ENCODE peak calls at places on chromosomes 11 and 22, in nine cellular contexts. P is GM12865, X is foreskin fibroblast, S is LNCaP clone FGC, H is mammary epithelial cell, Z is A549, M is RWPE2, U is body of pancreas, K is dorsolateral prefrontal cortex. Q is an unnamed sample.

GRCh38 chr11:32259641-32260081 is 168.8 kb downstream of the RCN1 start:
- DNase-seq in S (no peak), X (no peak), Z (peak), M (no peak), P (peak), U (peak), H (peak), K (no peak), Q (peak)

GRCh38 chr11:61787928-61788491 is 4.4 kb downstream of the TMEM258 start:
- DNase-seq in P (peak), U (peak), H (peak), S (no peak), Z (peak), K (no peak), M (no peak), X (peak), Q (peak)

GRCh38 chr11:57179701-57180100 is 2.1 kb upstream of the LRRC55 start:
- DNase-seq in X (no peak), Z (no peak), H (no peak), M (no peak), K (no peak), S (no peak), P (no peak), U (no peak), Q (no peak)

GRCh38 chr22:21972293-21972779 is 10.3 kb downstream of the TOP3B start:
- DNase-seq in S (no peak), P (peak), Z (peak), X (peak), K (no peak), U (no peak), H (no peak), M (no peak), Q (peak)

GRCh38 chr11:122230387-122230760 is 114.4 kb upstream of the BLID start:
- DNase-seq in K (no peak), U (no peak), Z (no peak), M (no peak), H (no peak), S (no peak), P (no peak), X (peak), Q (no peak)

GRCh38 chr11:503179-503981 is 3.7 kb downstream of the RNH1 start:
- DNase-seq in P (peak), Z (no peak), M (no peak), X (peak), S (no peak), U (peak), H (no peak), K (peak), Q (no peak)

GRCh38 chr11:94563176-94563847 is 3.9 kb upstream of the PIWIL4 start:
- DNase-seq in M (no peak), P (no peak), U (no peak), H (peak), S (no peak), Z (no peak), K (no peak), X (peak), Q (peak)

GRCh38 chr22:24592144-24592845 is 578 bp downstream of the LRRC75B start:
- DNase-seq in U (no peak), S (no peak), K (no peak), M (no peak), X (peak), H (no peak), P (peak), Z (peak), Q (no peak)

GRCh38 chr11:69831985-69832384 is 12.8 kb upstream of the FGF3 start:
- DNase-seq in M (no peak), Z (no peak), P (no peak), S (no peak), X (no peak), K (no peak), H (no peak), U (no peak), Q (no peak)

GRCh38 chr11:74321487-74322188 is 10.2 kb upstream of the P4HA3 start:
- DNase-seq in U (peak), K (no peak), X (peak), S (no peak), Z (peak), H (peak), M (no peak), P (peak), Q (peak)

GRCh38 chr11:104127828-104128227 is 36.1 kb downstream of the PDGFD start:
- DNase-seq in M (no peak), S (no peak), P (no peak), U (no peak), X (peak), H (peak), K (no peak), Z (no peak), Q (peak)

GRCh38 chr11:8292351-8292750 is 28.7 kb upstream of the LMO1 start:
- DNase-seq in P (no peak), H (no peak), Z (no peak), X (no peak), U (no peak), K (no peak), M (no peak), S (no peak), Q (no peak)

GRCh38 chr11:129949976-129950318 is 52.7 kb downstream of the PRDM10 start:
- DNase-seq in H (no peak), P (no peak), K (no peak), X (no peak), S (no peak), U (no peak), M (no peak), Z (no peak), Q (no peak)

GRCh38 chr22:29263791-29264216 is 4.0 kb downstream of the RHBDD3 start:
- DNase-seq in M (no peak), Z (no peak), K (no peak), P (no peak), H (no peak), U (peak), X (no peak), S (no peak), Q (no peak)

GRCh38 chr11:830295-831131 is 2.2 kb upstream of the CD151 start:
- DNase-seq in M (peak), Z (no peak), X (peak), U (no peak), S (no peak), H (peak), P (peak), K (no peak), Q (peak)

GRCh38 chr11:73852049-73852448 is 24.6 kb downstream of the COA4 start:
- DNase-seq in P (no peak), U (no peak), S (no peak), M (no peak), K (no peak), X (no peak), Z (no peak), H (no peak), Q (no peak)

GRCh38 chr11:18329196-18329870 is 7.0 kb downstream of the GTF2H1 start:
- DNase-seq in P (peak), K (no peak), Z (peak), H (peak), X (no peak), S (no peak), M (no peak), U (no peak), Q (peak)

GRCh38 chr11:18771266-18772035 is 20.1 kb downstream of the PTPN5 start:
- DNase-seq in U (no peak), S (no peak), H (peak), M (no peak), K (no peak), X (peak), P (no peak), Z (no peak), Q (peak)

GRCh38 chr11:119493712-119494111 is 70.7 kb upstream of the THY1 start:
- DNase-seq in S (peak), X (peak), H (peak), P (peak), U (peak), K (no peak), Z (no peak), M (no peak), Q (peak)

GRCh38 chr22:18119409-18120110 is 9.0 kb downstream of the TUBA8 start:
- DNase-seq in K (no peak), S (no peak), Z (no peak), P (no peak), X (no peak), M (no peak), U (no peak), H (no peak), Q (no peak)

GRCh38 chr22:18120941-18121340 is 10.3 kb downstream of the TUBA8 start:
- DNase-seq in X (no peak), K (no peak), U (no peak), Z (no peak), S (no peak), H (no peak), P (no peak), M (no peak), Q (no peak)

GRCh38 chr22:18118345-18118915 is 7.8 kb downstream of the TUBA8 start:
- DNase-seq in Z (no peak), M (no peak), U (no peak), H (no peak), X (no peak), K (no peak), P (no peak), S (no peak), Q (no peak)

GRCh38 chr22:18122254-18122554 is 11.6 kb downstream of the TUBA8 start:
- DNase-seq in H (no peak), K (no peak), P (no peak), X (no peak), M (no peak), Z (no peak), U (no peak), S (no peak), Q (no peak)

GRCh38 chr22:18121436-18122253 is 11.0 kb downstream of the TUBA8 start:
- DNase-seq in M (no peak), Z (no peak), X (no peak), P (no peak), K (no peak), U (no peak), S (no peak), H (no peak), Q (no peak)
- TF ChIP-seq CTCF in M (no peak), Z (no peak), X (no peak), P (no peak), K (no peak), U (no peak), S (no peak), H (no peak), Q (no peak)

DNA sequence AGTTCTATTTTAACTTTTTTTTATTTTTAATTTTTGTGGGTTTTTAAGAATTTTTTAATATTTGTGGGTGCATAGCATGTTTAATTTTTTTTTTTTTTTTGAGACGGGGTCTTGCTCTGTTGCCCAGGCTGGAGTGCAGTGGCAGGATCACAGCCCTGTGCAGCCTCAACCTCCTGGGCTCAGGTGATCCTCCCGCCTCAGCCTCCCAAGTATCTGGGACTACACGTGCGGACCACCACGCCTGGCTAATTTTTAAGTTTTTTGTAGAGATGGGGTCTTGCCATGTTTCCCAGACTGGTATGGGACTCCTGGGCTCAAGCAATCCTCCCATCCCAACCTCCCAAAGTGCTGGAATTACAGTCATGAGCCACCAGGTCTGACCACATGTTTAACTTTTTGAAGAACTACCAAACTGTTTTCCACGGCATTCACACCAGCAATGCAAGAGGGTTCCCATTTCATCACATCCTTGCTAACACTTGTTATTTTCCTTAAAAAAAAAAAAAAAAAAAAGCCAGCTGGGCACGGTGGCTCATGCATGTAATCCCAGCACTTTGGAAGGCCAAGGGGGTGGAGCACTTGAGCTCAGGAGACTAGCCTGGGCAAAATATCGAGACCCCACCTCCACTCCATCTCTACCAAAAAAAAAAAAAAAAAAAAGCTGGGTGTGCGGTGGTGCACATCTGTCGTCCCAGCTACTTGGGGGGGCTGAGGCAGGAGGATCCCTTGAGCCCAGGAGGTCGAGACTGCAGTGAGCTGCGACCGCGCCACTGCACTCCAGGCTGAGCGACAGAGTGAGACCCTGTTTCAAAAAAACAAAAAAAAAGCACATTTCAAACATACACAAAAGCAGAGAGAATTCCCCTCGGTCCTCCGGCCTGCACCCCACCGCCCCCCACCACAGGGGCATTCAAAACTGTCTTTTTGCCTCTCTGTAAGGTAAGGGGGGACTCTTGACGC is 16.7 kb upstream of the TXNRD2 start:
- DNase-seq in H (no peak), U (no peak), X (peak), S (no peak), K (no peak), P (no peak), Z (no peak), M (peak), Q (no peak)
- H3K4me3 ChIP-seq in H (no peak), U (no peak), X (no peak), S (no peak), K (no peak), P (no peak), Z (no peak), M (no peak), Q (peak)

DNA sequence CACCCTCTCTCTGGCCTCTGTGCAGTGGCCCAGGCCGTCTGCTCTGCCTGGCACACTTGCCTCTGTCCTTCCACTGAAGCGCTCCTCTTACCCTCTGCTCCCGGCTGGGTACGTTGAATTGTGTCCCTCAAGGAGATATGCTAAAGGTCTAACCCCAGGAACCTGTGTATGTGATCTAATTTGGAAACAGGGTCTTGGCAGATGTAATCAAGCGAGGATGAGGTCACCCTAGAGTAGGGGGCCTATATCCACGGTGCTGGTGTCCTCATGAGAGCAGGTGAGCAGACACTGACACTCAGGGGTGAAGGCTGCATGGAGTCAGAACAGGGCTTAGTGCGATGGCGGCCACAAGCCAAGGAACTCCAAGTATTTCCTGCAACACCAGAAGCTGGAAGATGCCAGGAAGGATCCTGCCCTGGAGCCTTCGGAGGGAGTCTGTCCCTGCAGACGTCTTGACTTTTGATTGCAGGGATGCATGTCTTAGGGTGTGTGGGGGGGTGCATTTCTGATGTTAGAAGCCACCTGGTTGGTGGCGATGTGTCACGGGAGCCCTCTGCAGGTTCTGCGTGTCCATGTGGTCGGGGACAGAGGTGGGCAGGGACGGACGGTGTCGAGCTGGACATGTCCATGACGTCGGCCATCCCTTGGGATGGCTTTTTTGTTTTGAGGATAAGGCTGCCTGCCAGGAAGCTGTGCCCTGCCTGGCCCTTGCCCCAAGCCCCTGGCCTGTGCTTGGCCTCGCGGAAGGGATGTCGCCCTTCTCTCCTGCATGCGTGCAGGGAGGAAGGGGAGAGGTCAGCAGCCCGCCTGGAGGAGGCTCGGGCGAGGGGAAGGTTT is 68.6 kb downstream of the LRP5 start:
- DNase-seq in K (no peak), X (no peak), M (no peak), H (no peak), U (no peak), P (no peak), Z (peak), S (no peak), Q (no peak)
- TF ChIP-seq CTCF in K (no peak), X (no peak), M (no peak), H (peak), U (no peak), P (no peak), Z (no peak), S (no peak), Q (no peak)

GRCh38 chr11:77455740-77456139 is 18.2 kb downstream of the PAK1 start:
- DNase-seq in P (peak), K (no peak), H (no peak), U (no peak), Z (no peak), X (no peak), S (no peak), M (no peak), Q (no peak)

GRCh38 chr11:77454867-77455655 is 18.8 kb downstream of the PAK1 start:
- DNase-seq in X (no peak), S (no peak), H (no peak), K (no peak), Z (no peak), M (no peak), P (no peak), U (no peak), Q (no peak)

DNA sequence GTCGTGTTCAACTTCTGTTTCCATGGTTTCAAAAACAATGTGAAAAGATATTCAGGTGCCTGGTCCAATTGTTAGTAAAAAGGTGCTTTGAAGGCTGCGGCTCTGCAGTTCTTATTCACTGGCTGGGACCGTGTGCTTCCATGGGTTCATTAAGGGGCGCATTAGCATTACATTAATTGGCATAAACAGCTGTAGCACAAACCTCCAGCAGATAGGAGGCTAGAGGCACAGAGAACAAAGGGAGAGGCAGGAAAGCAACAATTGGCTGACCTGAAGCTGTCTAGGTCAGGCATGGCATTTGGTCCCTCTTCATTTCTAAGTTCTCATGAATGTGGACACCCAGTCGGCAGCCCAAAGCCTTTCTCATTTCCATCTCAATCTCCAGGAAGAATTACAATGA is 16.6 kb downstream of the PAK1 start:
- DNase-seq in S (no peak), X (no peak), M (no peak), H (no peak), K (no peak), Z (no peak), P (no peak), U (no peak), Q (no peak)
- H3K4me3 ChIP-seq in S (no peak), X (no peak), M (no peak), H (no peak), K (no peak), Z (no peak), P (peak), U (no peak), Q (no peak)

DNA sequence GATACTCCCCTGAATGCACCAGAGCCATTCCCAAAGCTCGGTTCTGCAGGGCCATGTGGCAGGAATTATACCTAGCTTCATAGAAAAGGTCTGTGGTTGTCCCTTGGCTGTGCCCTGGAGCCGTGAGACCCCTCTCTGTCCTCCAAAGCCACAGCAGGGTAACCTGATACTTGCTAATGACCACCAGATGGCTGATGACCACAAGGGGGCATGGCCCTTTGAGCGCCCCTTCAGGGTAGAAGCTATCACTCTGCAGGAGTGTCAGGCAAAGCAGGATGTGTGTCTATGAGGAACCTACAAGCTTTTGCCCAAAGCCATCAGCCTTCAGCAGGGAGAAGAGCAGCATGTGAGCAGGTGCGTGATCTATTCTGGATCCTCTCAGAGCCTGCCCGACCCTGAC is 95.3 kb downstream of the NTM start:
- DNase-seq in H (no peak), P (no peak), S (no peak), K (no peak), U (no peak), M (no peak), X (no peak), Z (no peak), Q (no peak)
- TF ChIP-seq CTCF in H (no peak), P (no peak), S (no peak), K (peak), U (no peak), M (no peak), X (no peak), Z (no peak), Q (no peak)

GRCh38 chr22:50009765-50010675 is 2.5 kb downstream of the IL17REL start:
- DNase-seq in M (no peak), X (no peak), S (no peak), H (no peak), P (no peak), K (no peak), Z (no peak), U (no peak), Q (no peak)

GRCh38 chr22:50007057-50007511 is 5.5 kb downstream of the IL17REL start:
- DNase-seq in P (no peak), U (no peak), M (no peak), S (peak), Z (no peak), K (no peak), H (no peak), X (no peak), Q (no peak)

GRCh38 chr22:50008151-50009040 is 4.2 kb downstream of the IL17REL start:
- DNase-seq in H (no peak), P (no peak), M (no peak), K (no peak), U (no peak), S (peak), X (no peak), Z (no peak), Q (no peak)

GRCh38 chr22:50010676-50011446 is 1.7 kb downstream of the IL17REL start:
- DNase-seq in X (no peak), K (no peak), P (peak), H (no peak), M (no peak), U (no peak), Z (no peak), S (no peak), Q (no peak)

GRCh38 chr22:50009251-50009650 is 3.3 kb downstream of the IL17REL start:
- DNase-seq in U (no peak), M (no peak), X (no peak), Z (no peak), P (no peak), K (no peak), H (no peak), S (no peak), Q (no peak)
- H3K4me3 ChIP-seq in U (no peak), M (no peak), X (no peak), Z (no peak), P (no peak), K (no peak), H (no peak), S (no peak), Q (no peak)

Q was measured in bronchial epithelial cell.